ENCODE peak calls at places on chromosomes 13 and 19, in eight cellular contexts. Y is psoas muscle; E is neural progenitor cell; U is suprapubic skin; B is astrocyte; P is CD8-positive, alpha-beta memory T cell; Z is lung; R is Peyer's patch. T is an unnamed sample.

GRCh38 chr13:26693749-26694463 is 66.7 kb downstream of the GPR12 start:
- DNase-seq in Z (no peak), Y (no peak), P (no peak), E (no peak), R (no peak), B (no peak), U (no peak), T (no peak)

GRCh38 chr13:112814905-112815585 is 125.2 kb downstream of the ATP11A start:
- DNase-seq in R (no peak), Y (no peak), Z (peak; percentile 58), E (no peak), P (no peak), B (peak; percentile 29), U (no peak), T (no peak)

GRCh38 chr13:85772379-85772778 is 26.8 kb downstream of the SLITRK6 start:
- DNase-seq in E (no peak), U (no peak), R (no peak), P (no peak), Y (no peak), Z (no peak), B (peak; percentile 33), T (no peak)

GRCh38 chr13:27171244-27171829 is at the start of gene USP12:
- DNase-seq in R (no peak), P (no peak), Z (no peak), U (peak; percentile 77), B (no peak), E (no peak), Y (no peak), T (no peak)

GRCh38 chr19:9937001-9937411 is 691 bp upstream of the OLFM2 start:
- DNase-seq in U (no peak), B (no peak), Z (no peak), Y (no peak), P (no peak), E (peak; percentile 53), R (no peak), T (no peak)

GRCh38 chr19:57338798-57339378 is 12.2 kb upstream of the ZNF304 start:
- DNase-seq in P (no peak), E (no peak), R (no peak), U (no peak), B (peak; percentile 14), Z (peak; percentile 9), Y (no peak), T (no peak)

GRCh38 chr13:97967948-97968347 is 14.5 kb downstream of the IPO5 start:
- DNase-seq in Y (no peak), P (no peak), Z (no peak), B (peak; percentile 66), E (no peak), R (no peak), U (no peak), T (no peak)

GRCh38 chr19:45117167-45117594 is 24.2 kb downstream of the PPP1R37 start:
- DNase-seq in P (no peak), Z (no peak), R (no peak), U (no peak), B (peak; percentile 37), E (peak; percentile 63), Y (no peak), T (no peak)

GRCh38 chr13:98416408-98416807 is 160.5 kb downstream of the STK24 start:
- DNase-seq in Z (peak; percentile 88), E (no peak), B (no peak), R (peak; percentile 61), P (no peak), Y (no peak), U (no peak), T (no peak)

GRCh38 chr19:4722671-4723464 is 774 bp downstream of the DPP9 start:
- DNase-seq in U (no peak), P (no peak), Z (no peak), R (peak; percentile 63), E (peak; percentile 10), Y (peak; percentile 78), B (peak; percentile 58), T (no peak)

GRCh38 chr13:73451120-73452029 is 392.6 kb downstream of the KLF5 start:
- DNase-seq in R (no peak), E (no peak), B (no peak), Y (no peak), Z (no peak), P (no peak), U (no peak), T (no peak)

GRCh38 chr19:1610579-1610978 is 5.3 kb upstream of the UQCR11 start:
- DNase-seq in Y (no peak), U (no peak), E (no peak), Z (no peak), R (no peak), B (no peak), P (no peak), T (no peak)

GRCh38 chr19:39514840-39515550 is at the start of gene SELENOV:
- DNase-seq in U (no peak), E (peak; percentile 87), Z (no peak), R (no peak), P (peak; percentile 50), B (no peak), Y (no peak), T (no peak)

DNA sequence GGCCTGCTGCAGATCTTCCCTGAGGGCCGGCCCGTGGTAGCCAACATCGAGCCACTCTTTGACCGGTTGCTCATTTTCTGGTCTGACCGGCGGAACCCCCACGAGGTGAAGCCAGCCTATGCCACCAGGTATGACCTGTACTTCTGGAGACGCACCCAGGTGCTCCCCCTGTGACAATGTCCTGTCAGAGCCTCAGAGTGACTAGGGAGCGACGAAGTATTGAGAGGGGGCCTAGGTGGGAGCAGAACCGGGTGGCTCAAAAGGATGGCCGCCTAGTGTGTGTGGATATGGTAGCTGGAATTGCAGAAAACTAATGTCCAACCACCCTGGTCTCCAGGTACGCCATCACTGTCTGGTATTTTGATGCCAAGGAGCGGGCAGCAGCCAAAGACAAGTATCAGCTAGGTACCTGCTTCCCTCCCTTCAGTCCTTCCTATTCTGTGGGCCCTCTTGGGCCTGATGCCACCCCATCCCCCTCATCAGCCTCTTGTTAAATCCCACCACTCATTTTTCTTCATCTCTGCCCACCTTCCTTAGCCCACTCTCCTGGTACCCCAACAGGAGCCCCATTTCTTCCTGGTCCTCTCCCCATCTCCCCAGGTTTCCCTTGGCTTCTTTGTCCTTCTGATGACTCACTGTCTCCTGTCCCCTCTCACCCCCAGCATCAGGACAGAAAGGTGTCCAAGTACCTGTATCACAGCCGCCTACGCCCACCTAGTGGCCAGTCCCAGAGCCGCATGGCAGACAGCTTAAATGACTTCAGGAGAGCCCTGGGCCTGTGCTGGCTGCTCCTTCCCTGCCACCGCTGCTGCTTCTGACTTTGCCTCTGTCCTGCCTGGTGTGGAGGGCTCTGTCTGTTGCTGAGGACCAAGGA is 8.4 kb downstream of the EGLN2 start:
- DNase-seq in Z (no peak), U (no peak), R (no peak), B (no peak), Y (no peak), E (peak; percentile 51), P (no peak), T (peak; percentile 22)
- H3K4me1 ChIP-seq in Z (peaks cover 8% of the 10 kb centered on the region), U (peaks cover 90% of the 10 kb centered on the region), R (peaks cover 88% of the 10 kb centered on the region), B (peaks cover 29% of the 10 kb centered on the region), Y (peaks cover 48% of the 10 kb centered on the region), E (peaks cover 30% of the 10 kb centered on the region), P (peaks cover 80% of the 10 kb centered on the region), T (peaks cover 86% of the 10 kb centered on the region)

DNA sequence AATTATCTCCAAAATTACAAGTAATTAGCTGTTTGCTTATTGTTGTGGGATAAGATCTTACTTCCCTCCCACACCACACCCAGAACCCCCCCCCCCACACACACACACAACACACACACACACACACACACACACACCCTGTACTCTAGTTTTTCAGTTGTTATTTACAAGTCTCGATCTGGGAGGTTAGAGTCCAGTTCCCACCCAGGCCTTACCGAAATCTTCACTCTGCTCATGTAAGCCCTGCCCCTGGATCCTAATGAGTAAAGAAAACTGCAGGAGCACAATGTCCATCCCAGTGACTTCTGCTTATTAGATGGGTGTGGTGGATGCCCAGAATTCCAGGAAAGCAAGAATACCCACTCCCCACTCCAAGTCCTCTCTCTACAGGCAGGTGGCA is 23.0 kb downstream of the STARD13 start:
- DNase-seq in B (no peak), Y (no peak), R (no peak), E (no peak), P (no peak), Z (no peak), U (no peak), T (no peak)
- H3K4me1 ChIP-seq in B (peaks cover 41% of the 10 kb centered on the region), Y (peaks cover 56% of the 10 kb centered on the region), R (peaks cover 20% of the 10 kb centered on the region), E (no peaks in the 10 kb centered on the region), P (no peaks in the 10 kb centered on the region), Z (peaks cover 63% of the 10 kb centered on the region), U (peaks cover 47% of the 10 kb centered on the region), T (no peaks in the 10 kb centered on the region)

GRCh38 chr19:2969104-2969504 is 8.3 kb upstream of the TLE6 start:
- DNase-seq in U (no peak), E (no peak), Z (no peak), R (no peak), Y (peak; percentile 79), B (no peak), P (no peak), T (no peak)
- H3K4me1 ChIP-seq in U (peaks cover 48% of the 10 kb centered on the region), E (no peaks in the 10 kb centered on the region), Z (peaks cover 2% of the 10 kb centered on the region), R (peaks cover 13% of the 10 kb centered on the region), Y (peaks cover 4% of the 10 kb centered on the region), B (no peaks in the 10 kb centered on the region), P (no peaks in the 10 kb centered on the region), T (peaks cover 5% of the 10 kb centered on the region)

GRCh38 chr19:13838071-13838942 is 38.6 kb upstream of the NANOS3 start:
- DNase-seq in P (no peak), U (no peak), Y (no peak), Z (no peak), R (no peak), E (no peak), B (no peak), T (peak; percentile 19)
- H3K4me1 ChIP-seq in P (peaks cover 79% of the 10 kb centered on the region), U (peaks cover 75% of the 10 kb centered on the region), Y (peaks cover 47% of the 10 kb centered on the region), Z (no peaks in the 10 kb centered on the region), R (peaks cover 78% of the 10 kb centered on the region), E (peaks cover 4% of the 10 kb centered on the region), B (peaks cover 52% of the 10 kb centered on the region), T (peaks cover 80% of the 10 kb centered on the region)

DNA sequence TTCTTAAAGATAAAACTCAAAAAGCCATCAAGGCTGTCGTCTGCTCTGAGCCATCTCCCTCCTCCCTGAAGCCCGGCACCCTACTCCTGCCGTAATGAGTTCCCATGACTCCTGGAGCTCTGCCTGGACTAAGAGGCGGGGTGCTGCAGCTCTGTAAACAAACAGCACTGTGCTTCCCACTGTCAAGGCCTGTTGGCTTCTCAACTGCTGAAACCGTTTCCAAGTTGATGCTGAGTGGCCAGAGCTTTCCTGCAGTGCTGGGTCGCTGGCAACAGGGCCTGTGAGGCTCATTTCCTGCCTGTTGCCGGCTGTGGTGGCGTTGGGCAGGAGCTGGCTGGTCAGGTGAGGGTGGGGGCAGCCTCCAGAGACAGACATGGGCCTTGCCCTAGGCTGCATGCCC is 26.7 kb upstream of the ISYNA1 start:
- DNase-seq in B (peak; percentile 93), Y (peak; percentile 87), P (no peak), R (no peak), U (peak; percentile 91), E (no peak), Z (peak; percentile 76), T (no peak)
- H3K4me1 ChIP-seq in B (peaks cover 39% of the 10 kb centered on the region), Y (peaks cover 74% of the 10 kb centered on the region), P (no peaks in the 10 kb centered on the region), R (peaks cover 63% of the 10 kb centered on the region), U (peaks cover 75% of the 10 kb centered on the region), E (no peaks in the 10 kb centered on the region), Z (peaks cover 3% of the 10 kb centered on the region), T (peaks cover 1% of the 10 kb centered on the region)

DNA sequence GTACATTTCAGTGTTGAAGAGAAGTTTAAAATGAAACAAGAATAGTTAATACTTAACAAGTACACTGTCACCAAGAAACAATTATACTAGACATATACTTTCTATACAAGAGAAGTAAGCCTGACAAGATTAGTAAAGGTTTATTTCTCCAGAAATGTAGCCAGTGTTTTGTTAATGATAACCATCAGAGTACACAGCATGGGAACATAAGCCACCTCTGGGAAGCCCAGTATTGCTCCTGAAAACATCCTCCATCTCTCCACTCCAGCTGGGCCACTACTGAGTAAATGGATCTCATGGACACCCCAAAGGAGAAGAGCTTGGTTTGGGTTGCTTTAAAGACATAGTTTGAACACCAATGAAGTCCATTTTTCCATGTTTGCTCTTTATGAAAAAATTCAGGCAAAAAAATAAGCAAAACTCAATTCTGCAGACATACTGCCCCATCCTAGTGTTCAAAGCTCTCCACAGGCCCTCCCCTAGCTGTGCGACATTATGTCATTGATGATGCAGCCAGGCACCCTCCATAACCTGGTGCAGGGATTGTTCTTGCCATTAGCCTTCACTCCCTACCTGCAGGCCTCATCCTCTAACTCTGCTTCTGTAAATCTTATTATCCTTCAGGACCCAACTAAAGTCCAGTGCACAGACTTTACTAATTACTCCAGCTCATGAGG is 61.9 kb downstream of the LHFPL6 start:
- DNase-seq in Y (no peak), U (no peak), R (no peak), B (no peak), Z (no peak), E (no peak), P (no peak), T (no peak)
- H3K4me1 ChIP-seq in Y (peaks cover 11% of the 10 kb centered on the region), U (no peaks in the 10 kb centered on the region), R (no peaks in the 10 kb centered on the region), B (peaks cover 8% of the 10 kb centered on the region), Z (peaks cover 29% of the 10 kb centered on the region), E (peaks cover 9% of the 10 kb centered on the region), P (no peaks in the 10 kb centered on the region), T (no peaks in the 10 kb centered on the region)